ENCODE peak calls at places on chromosomes 1 and 21, in nine cellular contexts. E, W, L, Y, S, F, P, D and C are unnamed samples.

GRCh38 chr1:243623831-243624230 is 226.2 kb downstream of the AKT3 start:
- DNase-seq in E (no peak), W (no peak), L (peak; percentile 68), Y (no peak), S (no peak), F (no peak), P (no peak), D (no peak), C (peak; percentile 66)

GRCh38 chr1:231357831-231358354 is 19.8 kb downstream of the SPRTN start:
- DNase-seq in E (peak; percentile 57), W (peak; percentile 76), L (peak; percentile 69), Y (peak; percentile 2), S (peak; percentile 83), F (peak; percentile 30), P (peak; percentile 34), D (peak; percentile 71), C (peak; percentile 80)

GRCh38 chr21:16741228-16741665 is 771.6 kb upstream of the CXADR start:
- DNase-seq in E (no peak), W (no peak), L (no peak), Y (no peak), S (no peak), F (no peak), P (no peak), D (no peak), C (no peak)

GRCh38 chr21:45026833-45027232 is 47.5 kb upstream of the ADARB1 start:
- DNase-seq in E (no peak), W (no peak), L (no peak), Y (no peak), S (no peak), F (no peak), P (no peak), D (no peak), C (no peak)

GRCh38 chr1:147541672-147542548 is 609 bp downstream of the BCL9 start:
- DNase-seq in E (no peak), W (peak; percentile 75), L (peak; percentile 58), Y (peak; percentile 29), S (peak; percentile 13), F (no peak), P (no peak), D (no peak), C (peak; percentile 39)

GRCh38 chr1:230972855-230973271 is 5.8 kb downstream of the TTC13 start:
- DNase-seq in E (peak; percentile 39), W (no peak), L (no peak), Y (peak; percentile 10), S (no peak), F (peak; percentile 44), P (no peak), D (no peak), C (peak; percentile 68)

GRCh38 chr1:29837306-29837646 is 601.0 kb downstream of the PTPRU start:
- DNase-seq in E (no peak), W (no peak), L (no peak), Y (no peak), S (no peak), F (no peak), P (no peak), D (no peak), C (no peak)

GRCh38 chr21:36563301-36563926 is 83.5 kb upstream of the CLDN14 start:
- DNase-seq in E (no peak), W (no peak), L (no peak), Y (no peak), S (no peak), F (no peak), P (no peak), D (no peak), C (peak; percentile 45)

GRCh38 chr1:237903961-237904360 is 13.2 kb upstream of the ZP4 start:
- DNase-seq in E (no peak), W (no peak), L (no peak), Y (no peak), S (no peak), F (no peak), P (no peak), D (no peak), C (no peak)

GRCh38 chr1:49199564-49199963 is 422.9 kb upstream of the BEND5 start:
- DNase-seq in E (peak; percentile 3), W (no peak), L (no peak), Y (no peak), S (no peak), F (no peak), P (no peak), D (no peak), C (peak; percentile 25)